ENCODE peak calls at places on chromosomes 7 and 10, in six cellular contexts. One of them, this sample, is unnamed. For H3F3A, the result is how much of the 10 kb centered on the place peaks cover.

GRCh38 chr7:148624735-148625134 is 34.2 kb downstream of the C7orf33 start:
- DNase-seq in SK-N-SH: no peak
- DNase-seq in neural progenitor cell: no peak
- DNase-seq in MM.1S: no peak
- DNase-seq in GM23248: peak
- DNase-seq in PC-9: no peak
- DNase-seq in this sample: no peak

GRCh38 chr7:157097569-157097968 is 41.2 kb upstream of the UBE3C start:
- DNase-seq in SK-N-SH: no peak
- DNase-seq in neural progenitor cell: no peak
- DNase-seq in MM.1S: no peak
- DNase-seq in GM23248: no peak
- DNase-seq in PC-9: no peak
- DNase-seq in this sample: no peak

GRCh38 chr7:55144333-55144954 is 125.6 kb downstream of the EGFR start:
- DNase-seq in SK-N-SH: peak
- DNase-seq in neural progenitor cell: peak
- DNase-seq in MM.1S: no peak
- DNase-seq in GM23248: no peak
- DNase-seq in PC-9: peak
- DNase-seq in this sample: no peak

GRCh38 chr7:11817111-11817710 is 14.8 kb downstream of the THSD7A start:
- DNase-seq in SK-N-SH: no peak
- DNase-seq in neural progenitor cell: no peak
- DNase-seq in MM.1S: no peak
- DNase-seq in GM23248: no peak
- DNase-seq in PC-9: no peak
- DNase-seq in this sample: no peak

GRCh38 chr7:100655908-100656674 is at the start of gene ACTL6B:
- DNase-seq in SK-N-SH: peak
- DNase-seq in neural progenitor cell: peak
- DNase-seq in MM.1S: no peak
- DNase-seq in GM23248: peak
- DNase-seq in PC-9: no peak
- DNase-seq in this sample: no peak

GRCh38 chr10:16989826-16990293 is 139.8 kb downstream of the CUBN start:
- DNase-seq in SK-N-SH: no peak
- DNase-seq in neural progenitor cell: no peak
- DNase-seq in MM.1S: no peak
- DNase-seq in GM23248: peak
- DNase-seq in PC-9: no peak
- DNase-seq in this sample: no peak

GRCh38 chr7:45919947-45920542 is 1.0 kb downstream of the IGFBP3 start:
- DNase-seq in SK-N-SH: no peak
- DNase-seq in neural progenitor cell: peak
- DNase-seq in MM.1S: peak
- DNase-seq in GM23248: peak
- DNase-seq in PC-9: no peak
- DNase-seq in this sample: no peak

GRCh38 chr10:1240341-1240775 is 184.2 kb downstream of the WDR37 start:
- DNase-seq in SK-N-SH: peak
- DNase-seq in neural progenitor cell: no peak
- DNase-seq in MM.1S: no peak
- DNase-seq in GM23248: no peak
- DNase-seq in PC-9: no peak
- DNase-seq in this sample: no peak

GRCh38 chr7:31825576-31825975 is 138.6 kb downstream of the PPP1R17 start:
- DNase-seq in SK-N-SH: no peak
- DNase-seq in neural progenitor cell: peak
- DNase-seq in MM.1S: no peak
- DNase-seq in GM23248: no peak
- DNase-seq in PC-9: no peak
- DNase-seq in this sample: no peak

GRCh38 chr10:133275683-133276092 is 980 bp downstream of the ADAM8 start:
- DNase-seq in SK-N-SH: no peak
- DNase-seq in neural progenitor cell: no peak
- DNase-seq in MM.1S: peak
- DNase-seq in GM23248: peak
- DNase-seq in PC-9: peak
- DNase-seq in this sample: peak

GRCh38 chr10:118754132-118754555 is 626 bp downstream of the CACUL1 start:
- DNase-seq in SK-N-SH: peak
- DNase-seq in neural progenitor cell: peak
- DNase-seq in MM.1S: peak
- DNase-seq in GM23248: peak
- DNase-seq in PC-9: peak
- DNase-seq in this sample: peak

GRCh38 chr10:28111712-28112111 is 112.8 kb upstream of the ODAD2 start:
- DNase-seq in SK-N-SH: no peak
- DNase-seq in neural progenitor cell: no peak
- DNase-seq in MM.1S: no peak
- DNase-seq in GM23248: peak
- DNase-seq in PC-9: no peak
- DNase-seq in this sample: peak

GRCh38 chr7:16669581-16669980 is 23.6 kb downstream of the BZW2 start:
- DNase-seq in SK-N-SH: no peak
- DNase-seq in neural progenitor cell: no peak
- DNase-seq in MM.1S: no peak
- DNase-seq in GM23248: peak
- DNase-seq in PC-9: no peak
- DNase-seq in this sample: peak

GRCh38 chr10:96124230-96125141 is 5.6 kb upstream of the ZNF518A start:
- DNase-seq in SK-N-SH: peak
- DNase-seq in neural progenitor cell: peak
- DNase-seq in MM.1S: peak
- DNase-seq in GM23248: peak
- DNase-seq in PC-9: peak
- DNase-seq in this sample: no peak

GRCh38 chr10:13472359-13472758 is 56.5 kb downstream of the BEND7 start:
- DNase-seq in SK-N-SH: no peak
- DNase-seq in neural progenitor cell: no peak
- DNase-seq in MM.1S: no peak
- DNase-seq in GM23248: no peak
- DNase-seq in PC-9: no peak
- DNase-seq in this sample: no peak

GRCh38 chr10:113854757-113855626 is 531 bp downstream of the NHLRC2 start:
- DNase-seq in SK-N-SH: peak
- DNase-seq in neural progenitor cell: peak
- DNase-seq in MM.1S: peak
- DNase-seq in GM23248: peak
- DNase-seq in PC-9: peak
- DNase-seq in this sample: no peak

GRCh38 chr10:92405006-92405924 is 114.3 kb downstream of the MARCHF5 start:
- DNase-seq in SK-N-SH: no peak
- DNase-seq in neural progenitor cell: peak
- DNase-seq in MM.1S: no peak
- DNase-seq in GM23248: no peak
- DNase-seq in PC-9: no peak
- DNase-seq in this sample: no peak

GRCh38 chr7:80257751-80258150 is 123.1 kb downstream of the GNAI1 start:
- DNase-seq in SK-N-SH: no peak
- DNase-seq in neural progenitor cell: no peak
- DNase-seq in MM.1S: no peak
- DNase-seq in GM23248: no peak
- DNase-seq in PC-9: no peak
- DNase-seq in this sample: no peak

GRCh38 chr10:62738916-62739315 is 65.6 kb upstream of the ADO start:
- DNase-seq in SK-N-SH: no peak
- DNase-seq in neural progenitor cell: no peak
- DNase-seq in MM.1S: no peak
- DNase-seq in GM23248: peak
- DNase-seq in PC-9: no peak
- DNase-seq in this sample: peak

GRCh38 chr10:34217524-34217923 is 597.6 kb downstream of the PARD3 start:
- DNase-seq in SK-N-SH: no peak
- DNase-seq in neural progenitor cell: no peak
- DNase-seq in MM.1S: no peak
- DNase-seq in GM23248: no peak
- DNase-seq in PC-9: no peak
- DNase-seq in this sample: peak

GRCh38 chr7:131431289-131431688 is 103.6 kb downstream of the MKLN1 start:
- DNase-seq in SK-N-SH: no peak
- DNase-seq in neural progenitor cell: no peak
- DNase-seq in MM.1S: no peak
- DNase-seq in GM23248: peak
- DNase-seq in PC-9: no peak
- DNase-seq in this sample: peak

GRCh38 chr7:122829962-122830361 is 56.3 kb downstream of the CADPS2 start:
- DNase-seq in SK-N-SH: no peak
- DNase-seq in neural progenitor cell: no peak
- DNase-seq in MM.1S: no peak
- DNase-seq in GM23248: no peak
- DNase-seq in PC-9: no peak
- DNase-seq in this sample: no peak

GRCh38 chr10:126131338-126131737 is 235.0 kb downstream of the FANK1 start:
- DNase-seq in SK-N-SH: no peak
- DNase-seq in neural progenitor cell: no peak
- DNase-seq in MM.1S: no peak
- DNase-seq in GM23248: no peak
- DNase-seq in PC-9: no peak
- DNase-seq in this sample: no peak

GRCh38 chr7:106358103-106358663 is 73.4 kb upstream of the NAMPT start:
- DNase-seq in SK-N-SH: no peak
- DNase-seq in neural progenitor cell: no peak
- DNase-seq in MM.1S: peak
- DNase-seq in GM23248: peak
- DNase-seq in PC-9: no peak
- DNase-seq in this sample: no peak

GRCh38 chr10:74380780-74381179 is 229.8 kb downstream of the ADK start:
- DNase-seq in SK-N-SH: no peak
- DNase-seq in neural progenitor cell: no peak
- DNase-seq in MM.1S: no peak
- DNase-seq in GM23248: no peak
- DNase-seq in PC-9: no peak
- DNase-seq in this sample: no peak

GRCh38 chr7:2086229-2086628 is 146.5 kb downstream of the MAD1L1 start:
- DNase-seq in SK-N-SH: no peak
- DNase-seq in neural progenitor cell: no peak
- DNase-seq in MM.1S: no peak
- DNase-seq in GM23248: no peak
- DNase-seq in PC-9: no peak
- DNase-seq in this sample: no peak

GRCh38 chr7:27124096-27124978 is 6.2 kb downstream of the HOXA4 start:
- DNase-seq in SK-N-SH: no peak
- DNase-seq in neural progenitor cell: no peak
- DNase-seq in MM.1S: no peak
- DNase-seq in GM23248: no peak
- DNase-seq in PC-9: no peak
- DNase-seq in this sample: no peak

GRCh38 chr7:27124979-27125689 is 5.4 kb downstream of the HOXA4 start:
- DNase-seq in SK-N-SH: no peak
- DNase-seq in neural progenitor cell: no peak
- DNase-seq in MM.1S: no peak
- DNase-seq in GM23248: no peak
- DNase-seq in PC-9: no peak
- DNase-seq in this sample: no peak

GRCh38 chr7:27122075-27122910 is 8.3 kb downstream of the HOXA4 start:
- DNase-seq in SK-N-SH: no peak
- DNase-seq in neural progenitor cell: no peak
- DNase-seq in MM.1S: no peak
- DNase-seq in GM23248: no peak
- DNase-seq in PC-9: no peak
- DNase-seq in this sample: no peak

GRCh38 chr7:27123021-27123476 is 7.5 kb downstream of the HOXA4 start:
- DNase-seq in SK-N-SH: no peak
- DNase-seq in neural progenitor cell: no peak
- DNase-seq in MM.1S: no peak
- DNase-seq in GM23248: no peak
- DNase-seq in PC-9: no peak
- DNase-seq in this sample: no peak

GRCh38 chr7:27123477-27124053 is 7.0 kb downstream of the HOXA4 start:
- DNase-seq in SK-N-SH: no peak
- DNase-seq in neural progenitor cell: no peak
- DNase-seq in MM.1S: no peak
- DNase-seq in GM23248: no peak
- DNase-seq in PC-9: no peak
- DNase-seq in this sample: no peak
- H3F3A ChIP-seq in SK-N-SH: under half
- H3F3A ChIP-seq in neural progenitor cell: under half
- H3F3A ChIP-seq in MM.1S: under half
- H3F3A ChIP-seq in GM23248: under half
- H3F3A ChIP-seq in PC-9: under half
- H3F3A ChIP-seq in this sample: under half

GRCh38 chr7:10122573-10123100 is 851.0 kb upstream of the PHF14 start:
- DNase-seq in SK-N-SH: peak
- DNase-seq in neural progenitor cell: peak
- DNase-seq in MM.1S: no peak
- DNase-seq in GM23248: no peak
- DNase-seq in PC-9: no peak
- DNase-seq in this sample: no peak
- H3K4me2 ChIP-seq in SK-N-SH: no peak
- H3K4me2 ChIP-seq in neural progenitor cell: peak
- H3K4me2 ChIP-seq in MM.1S: no peak
- H3K4me2 ChIP-seq in GM23248: no peak
- H3K4me2 ChIP-seq in PC-9: no peak
- H3K4me2 ChIP-seq in this sample: no peak

DNA sequence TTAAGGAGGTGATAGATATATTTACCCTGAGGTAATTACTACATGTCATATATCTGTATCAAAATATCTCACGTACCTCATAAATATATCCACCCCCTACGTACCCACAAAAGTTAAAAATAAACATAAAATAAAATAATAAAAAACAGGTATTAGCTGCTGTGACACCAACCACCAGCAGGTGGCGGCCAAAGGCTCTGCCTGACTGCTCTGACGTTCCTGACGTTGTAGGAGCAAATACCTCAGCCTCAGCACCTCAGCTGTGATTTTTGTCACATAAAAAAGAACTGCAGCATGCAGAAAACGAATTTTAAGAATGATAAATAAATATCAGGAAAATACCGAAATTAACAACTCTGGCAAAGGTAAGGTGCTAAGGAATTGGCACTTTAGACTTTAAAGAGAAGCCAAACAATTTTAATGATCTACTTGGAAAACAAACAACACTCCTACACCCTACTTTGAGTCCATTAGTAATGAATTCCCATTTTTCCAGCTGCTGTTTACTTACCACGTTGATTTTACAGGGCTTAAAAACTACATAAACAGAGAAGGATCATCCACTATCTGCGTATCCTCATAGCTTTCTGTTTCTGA is 125.4 kb upstream of the TARP start:
- DNase-seq in SK-N-SH: peak
- DNase-seq in neural progenitor cell: peak
- DNase-seq in MM.1S: peak
- DNase-seq in GM23248: peak
- DNase-seq in PC-9: peak
- DNase-seq in this sample: peak
- H3F3A ChIP-seq in SK-N-SH: under half
- H3F3A ChIP-seq in neural progenitor cell: under half
- H3F3A ChIP-seq in MM.1S: under half
- H3F3A ChIP-seq in GM23248: under half
- H3F3A ChIP-seq in PC-9: under half
- H3F3A ChIP-seq in this sample: under half

DNA sequence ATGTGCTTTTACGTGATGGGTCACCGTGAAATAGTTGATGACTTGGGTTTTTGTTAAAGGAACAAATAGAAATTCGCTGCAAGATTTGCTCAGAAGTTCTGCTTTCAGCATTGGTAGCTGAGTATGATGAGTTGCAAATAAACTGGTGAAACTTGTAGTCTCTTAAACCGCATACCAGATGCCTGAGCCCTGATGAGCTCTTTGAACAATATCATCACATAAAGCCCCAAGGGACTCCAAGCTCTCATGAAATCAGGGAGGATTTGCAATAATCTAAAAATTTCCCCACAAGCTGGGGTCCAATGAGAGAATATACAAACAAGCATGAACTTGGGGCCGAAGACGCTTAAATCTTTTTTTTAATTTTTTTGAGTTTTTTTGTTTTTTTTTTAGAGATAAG is 312.4 kb downstream of the CALN1 start:
- DNase-seq in SK-N-SH: no peak
- DNase-seq in neural progenitor cell: no peak
- DNase-seq in MM.1S: no peak
- DNase-seq in GM23248: peak
- DNase-seq in PC-9: no peak
- DNase-seq in this sample: no peak
- H3K4me2 ChIP-seq in SK-N-SH: no peak
- H3K4me2 ChIP-seq in neural progenitor cell: no peak
- H3K4me2 ChIP-seq in MM.1S: no peak
- H3K4me2 ChIP-seq in GM23248: no peak
- H3K4me2 ChIP-seq in PC-9: no peak
- H3K4me2 ChIP-seq in this sample: no peak